ENCODE peak calls at places on chromosome 17, in six cellular contexts. H, A, Q, Z, U and D are unnamed samples.

GRCh38 chr17:3447625-3448024 is 14.0 kb upstream of the OR1E2 start:
- DNase-seq in H (no peak), U (no peak), A (no peak), Q (no peak), Z (no peak), D (no peak)

GRCh38 chr17:30414486-30414885 is 35.8 kb downstream of the CPD start:
- DNase-seq in H (no peak), Q (no peak), Z (peak), U (no peak), A (no peak), D (no peak)

GRCh38 chr17:64441772-64442549 is 7.0 kb upstream of the MILR1 start:
- DNase-seq in U (no peak), Q (no peak), H (no peak), A (peak), Z (peak), D (no peak)

GRCh38 chr17:68461589-68461988 is 4.3 kb upstream of the WIPI1 start:
- DNase-seq in U (peak), A (no peak), Q (no peak), H (no peak), Z (no peak), D (no peak)

GRCh38 chr17:14510136-14510535 is 209.3 kb downstream of the HS3ST3B1 start:
- DNase-seq in Q (no peak), H (no peak), U (no peak), Z (no peak), A (no peak), D (no peak)

GRCh38 chr17:65466547-65466946 is 94.9 kb downstream of the AXIN2 start:
- DNase-seq in U (no peak), Q (no peak), H (no peak), Z (no peak), A (no peak), D (no peak)

GRCh38 chr17:46876353-46876887 is 25.0 kb downstream of the WNT9B start:
- DNase-seq in U (no peak), Q (peak), Z (no peak), H (no peak), A (no peak), D (no peak)

GRCh38 chr17:34979650-34980352 is 511 bp upstream of the LIG3 start:
- DNase-seq in U (no peak), A (no peak), Q (no peak), Z (peak), H (no peak), D (no peak)

GRCh38 chr17:77523562-77523961 is 382.8 kb downstream of the SEC14L1 start:
- DNase-seq in Q (no peak), A (no peak), U (no peak), Z (no peak), H (no peak), D (no peak)

GRCh38 chr17:20189322-20189721 is 180.2 kb downstream of the SPECC1 start:
- DNase-seq in U (no peak), A (peak), Q (no peak), H (no peak), Z (peak), D (no peak)

GRCh38 chr17:29663155-29663554 is 40.4 kb upstream of the CORO6 start:
- DNase-seq in Z (peak), H (no peak), A (no peak), U (no peak), Q (no peak), D (no peak)

GRCh38 chr17:8041249-8041928 is 2.5 kb downstream of the ALOX15B start:
- DNase-seq in U (no peak), H (peak), Z (peak), Q (no peak), A (peak), D (no peak)

GRCh38 chr17:13323990-13324389 is 277.7 kb downstream of the HS3ST3A1 start:
- DNase-seq in A (no peak), Q (no peak), U (no peak), Z (peak), H (no peak), D (no peak)

GRCh38 chr17:15490634-15491261 is 23.3 kb upstream of the CDRT4 start:
- DNase-seq in Z (peak), A (peak), H (no peak), U (peak), Q (peak), D (peak)

GRCh38 chr17:21043296-21044232 is 753 bp upstream of the USP22 start:
- DNase-seq in H (peak), Z (peak), A (peak), Q (peak), U (peak), D (peak)

GRCh38 chr17:35373532-35373983 is at the start of gene SLFN11:
- DNase-seq in Z (peak), A (peak), Q (peak), U (peak), H (peak), D (peak)

GRCh38 chr17:10171057-10171456 is 27.3 kb downstream of the GAS7 start:
- DNase-seq in A (no peak), Q (no peak), U (peak), H (no peak), Z (no peak), D (no peak)

GRCh38 chr17:17603178-17603894 is 11.8 kb upstream of the PEMT start:
- DNase-seq in A (no peak), U (no peak), Z (no peak), H (no peak), Q (no peak), D (peak)

GRCh38 chr17:8855477-8856204 is 11.8 kb downstream of the PIK3R6 start:
- DNase-seq in A (no peak), Q (no peak), H (no peak), Z (no peak), U (no peak), D (no peak)

GRCh38 chr17:1462164-1463112 is 6.4 kb upstream of the CRK start:
- DNase-seq in Q (no peak), U (no peak), A (no peak), H (no peak), Z (peak), D (no peak)
- TF ChIP-seq CTCF in Q (no peak), U (no peak), A (no peak), H (no peak), Z (no peak), D (no peak)

GRCh38 chr17:80124351-80124981 is 22.5 kb downstream of the EIF4A3 start:
- DNase-seq in H (no peak), A (peak), U (no peak), Q (no peak), Z (peak), D (peak)
- TF ChIP-seq CTCF in H (peak), A (peak), U (no peak), Q (peak), Z (peak), D (peak)

GRCh38 chr17:75704963-75705875 is 16.0 kb upstream of the ITGB4 start:
- DNase-seq in A (no peak), H (no peak), Z (no peak), U (no peak), Q (no peak), D (no peak)
- TF ChIP-seq CTCF in A (no peak), H (no peak), Z (no peak), U (no peak), Q (no peak), D (no peak)

GRCh38 chr17:45294506-45294905 is 22.3 kb downstream of the MAP3K14 start:
- DNase-seq in A (peak), Q (no peak), H (peak), U (no peak), Z (peak), D (no peak)

GRCh38 chr17:45296833-45297124 is 20.0 kb downstream of the MAP3K14 start:
- DNase-seq in Z (no peak), U (no peak), H (no peak), Q (no peak), A (no peak), D (no peak)

GRCh38 chr17:45293413-45294211 is 23.2 kb downstream of the MAP3K14 start:
- DNase-seq in Q (peak), U (peak), A (peak), H (peak), Z (peak), D (peak)

GRCh38 chr17:45298546-45299285 is 18.1 kb downstream of the MAP3K14 start:
- DNase-seq in Z (no peak), H (no peak), A (no peak), U (no peak), Q (no peak), D (no peak)

DNA sequence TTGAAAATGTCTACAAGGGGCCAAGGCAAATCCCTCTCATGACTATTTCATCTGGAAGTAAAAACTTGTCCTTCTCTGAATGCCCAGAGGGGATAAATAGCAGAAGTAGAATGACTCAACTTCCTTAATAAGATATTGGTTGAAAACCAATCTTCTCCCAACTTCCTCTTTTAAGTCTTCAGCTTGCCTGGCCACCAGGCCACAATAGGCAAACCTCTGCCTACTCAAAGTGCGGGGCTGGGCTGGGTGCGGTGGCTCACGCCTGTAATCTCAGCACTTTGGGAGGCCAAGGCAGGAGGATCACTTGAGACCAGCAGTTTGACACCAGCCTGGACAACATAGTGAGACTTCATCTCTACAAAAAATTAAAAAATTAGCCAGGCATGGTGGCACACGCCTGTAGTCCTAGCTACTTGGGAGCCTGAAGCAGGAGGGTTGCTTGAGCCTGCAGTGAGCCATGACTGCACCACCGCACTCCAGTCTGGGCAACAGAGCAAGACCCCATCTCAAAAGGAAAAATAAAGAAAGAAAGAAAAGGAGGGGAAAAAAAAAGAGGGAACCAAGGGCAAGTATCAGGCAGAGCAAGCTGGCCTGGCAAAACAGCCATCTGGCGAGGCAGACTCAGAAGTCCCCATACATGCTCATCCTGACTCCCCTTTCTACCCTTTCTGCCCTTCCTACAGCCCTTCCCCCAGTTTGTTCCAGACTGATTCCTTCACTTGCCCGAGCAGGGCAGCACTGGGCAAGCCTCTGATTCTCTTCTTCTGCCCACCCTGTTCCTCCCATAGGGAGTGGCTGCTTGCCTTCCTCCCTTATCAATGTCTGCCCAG is 20.6 kb downstream of the MAP3K14 start:
- DNase-seq in U (no peak), Z (peak), A (no peak), Q (no peak), H (no peak), D (no peak)
- TF ChIP-seq CTCF in U (no peak), Z (no peak), A (no peak), Q (no peak), H (no peak), D (no peak)

GRCh38 chr17:54892360-54892759 is 8.3 kb upstream of the TOM1L1 start:
- DNase-seq in A (no peak), Z (no peak), H (no peak), Q (no peak), U (no peak), D (no peak)

GRCh38 chr17:54888254-54888653 is 12.4 kb upstream of the TOM1L1 start:
- DNase-seq in Z (no peak), Q (no peak), U (no peak), A (no peak), H (no peak), D (no peak)

GRCh38 chr17:54887787-54888186 is 12.9 kb upstream of the TOM1L1 start:
- DNase-seq in Z (no peak), U (no peak), Q (no peak), H (no peak), A (no peak), D (no peak)

GRCh38 chr17:54888981-54889380 is 11.7 kb upstream of the TOM1L1 start:
- DNase-seq in Q (no peak), Z (no peak), U (no peak), H (no peak), A (no peak), D (no peak)

DNA sequence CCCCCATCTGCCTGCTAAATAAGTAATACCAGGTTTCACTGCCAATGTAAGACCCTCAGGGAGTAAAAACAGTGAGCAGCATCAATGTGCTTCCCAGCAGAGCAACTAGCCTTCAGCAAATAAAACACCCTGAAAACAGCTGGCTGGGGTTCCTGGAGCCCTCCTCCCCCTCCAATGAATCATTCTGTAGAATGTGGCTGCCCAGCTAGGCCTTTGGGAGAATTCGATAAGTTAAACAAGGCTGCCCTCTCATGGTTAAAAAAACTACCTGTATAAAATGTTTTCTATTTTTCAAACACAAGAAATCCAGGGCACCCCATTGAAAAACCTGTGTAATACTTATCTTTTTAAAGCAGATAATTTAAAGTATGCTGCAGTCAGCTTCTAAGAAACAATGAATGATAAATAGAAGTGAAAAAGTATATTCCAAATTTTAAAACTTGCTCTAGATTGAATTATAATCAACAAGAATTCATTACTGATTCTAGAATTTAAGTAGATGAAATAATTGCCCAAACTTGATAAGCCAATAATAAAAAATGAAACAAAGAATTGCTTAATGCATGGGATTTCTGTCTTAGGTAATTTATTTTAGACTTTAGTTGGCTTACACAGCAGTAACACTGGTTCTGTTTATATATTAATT is 9.4 kb upstream of the TOM1L1 start:
- DNase-seq in U (no peak), A (peak), Z (peak), Q (peak), H (peak), D (peak)
- TF ChIP-seq CTCF in U (peak), A (peak), Z (peak), Q (peak), H (peak), D (peak)

GRCh38 chr17:76385892-76386786 is 1.7 kb downstream of the SPHK1 start:
- DNase-seq in U (peak), A (peak), Z (peak), H (no peak), Q (peak), D (peak)

GRCh38 chr17:76391200-76391715 is 6.8 kb downstream of the SPHK1 start:
- DNase-seq in A (no peak), Q (no peak), U (no peak), H (no peak), Z (no peak), D (no peak)

GRCh38 chr17:76390003-76390421 is 5.6 kb downstream of the SPHK1 start:
- DNase-seq in Z (no peak), Q (no peak), U (no peak), H (no peak), A (no peak), D (peak)

GRCh38 chr17:76386966-76387765 is 2.8 kb downstream of the SPHK1 start:
- DNase-seq in Z (no peak), Q (no peak), A (no peak), U (no peak), H (no peak), D (no peak)

GRCh38 chr17:76388966-76389888 is 4.8 kb downstream of the SPHK1 start:
- DNase-seq in Q (no peak), A (no peak), H (no peak), U (no peak), Z (no peak), D (no peak)
- TF ChIP-seq CTCF in Q (no peak), A (peak), H (peak), U (no peak), Z (no peak), D (no peak)

DNA sequence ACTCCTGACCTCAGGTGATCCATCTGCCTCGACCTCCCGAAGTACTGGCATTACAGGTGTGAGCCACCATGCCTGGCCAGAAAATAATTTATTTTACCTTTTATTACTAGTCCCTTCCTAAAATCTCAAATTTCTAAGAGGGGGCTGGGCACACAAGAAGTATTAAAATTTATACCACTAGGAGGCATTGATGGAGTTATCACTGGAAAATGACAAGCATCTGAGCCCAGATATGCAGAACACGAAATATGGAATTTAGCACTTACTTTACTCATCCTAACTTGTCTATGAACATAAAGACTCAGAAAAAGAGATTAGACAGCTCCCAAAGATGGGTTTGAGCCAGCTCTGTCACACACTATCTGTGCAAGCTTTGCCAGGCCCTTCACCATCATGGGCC is 46.4 kb downstream of the STAT5A start:
- DNase-seq in U (no peak), A (no peak), H (no peak), Q (no peak), Z (no peak), D (no peak)
- TF ChIP-seq CTCF in U (no peak), A (no peak), H (peak), Q (no peak), Z (peak), D (peak)